ENCODE peak calls at places on chromosome 7, in eight cellular contexts. M, V, N, H, T, Q, I and F are unnamed samples.

GRCh38 chr7:39536926-39537325 is 29.3 kb upstream of the YAE1 start:
- DNase-seq in M (no peak), V (no peak), N (no peak), H (no peak), T (no peak), Q (no peak), I (no peak), F (no peak)

GRCh38 chr7:10934292-10934691 is 39.4 kb upstream of the PHF14 start:
- DNase-seq in M (no peak), V (no peak), N (no peak), H (no peak), T (no peak), Q (no peak), I (no peak), F (no peak)

GRCh38 chr7:88089484-88090050 is 130.3 kb downstream of the SRI start:
- DNase-seq in M (no peak), V (no peak), N (no peak), H (no peak), T (no peak), Q (no peak), I (no peak), F (no peak)

GRCh38 chr7:137804819-137805218 is 42.0 kb downstream of the DGKI start:
- DNase-seq in M (no peak), V (no peak), N (no peak), H (no peak), T (no peak), Q (no peak), I (no peak), F (no peak)

GRCh38 chr7:159153511-159153910 is 8.8 kb upstream of the VIPR2 start:
- DNase-seq in M (no peak), V (no peak), N (no peak), H (no peak), T (no peak), Q (no peak), I (no peak), F (no peak)

GRCh38 chr7:7210475-7211237 is 28.3 kb downstream of the C1GALT1 start:
- DNase-seq in M (no peak), V (no peak), N (no peak), H (no peak), T (no peak), Q (no peak), I (peak; percentile 93), F (no peak)

GRCh38 chr7:101077303-101078086 is 7.8 kb upstream of the TRIM56 start:
- DNase-seq in M (peak; percentile 78), V (no peak), N (peak; percentile 90), H (peak; percentile 88), T (peak; percentile 49), Q (peak; percentile 79), I (peak; percentile 89), F (peak; percentile 85)

GRCh38 chr7:100372256-100372655 is 1.0 kb upstream of the PILRA start:
- DNase-seq in M (no peak), V (no peak), N (no peak), H (no peak), T (no peak), Q (no peak), I (no peak), F (no peak)

GRCh38 chr7:136874393-136875032 is 6.1 kb downstream of the CHRM2 start:
- DNase-seq in M (peak; percentile 21), V (no peak), N (no peak), H (no peak), T (no peak), Q (no peak), I (no peak), F (no peak)

GRCh38 chr7:18861514-18861913 is 255.9 kb downstream of the TWIST1 start:
- DNase-seq in M (no peak), V (no peak), N (no peak), H (no peak), T (peak; percentile 11), Q (no peak), I (no peak), F (no peak)

GRCh38 chr7:27423290-27423689 is 180.7 kb downstream of the EVX1 start:
- DNase-seq in M (no peak), V (no peak), N (peak; percentile 82), H (peak; percentile 57), T (no peak), Q (no peak), I (no peak), F (no peak)

GRCh38 chr7:77903597-77903996 is 105.0 kb downstream of the PHTF2 start:
- DNase-seq in M (peak; percentile 49), V (no peak), N (no peak), H (no peak), T (no peak), Q (no peak), I (no peak), F (no peak)

GRCh38 chr7:28595081-28595480 is 182.8 kb downstream of the CREB5 start:
- DNase-seq in M (no peak), V (no peak), N (no peak), H (no peak), T (no peak), Q (no peak), I (no peak), F (no peak)

GRCh38 chr7:7294914-7295313 is 112.6 kb downstream of the C1GALT1 start:
- DNase-seq in M (no peak), V (no peak), N (no peak), H (no peak), T (no peak), Q (no peak), I (no peak), F (no peak)

GRCh38 chr7:149774237-149775175 is 1.1 kb upstream of the ZNF467 start:
- DNase-seq in M (peak; percentile 11), V (no peak), N (peak; percentile 30), H (no peak), T (no peak), Q (peak; percentile 49), I (no peak), F (no peak)

GRCh38 chr7:56125831-56126230 is 9.6 kb upstream of the NUPR2 start:
- DNase-seq in M (no peak), V (no peak), N (no peak), H (no peak), T (no peak), Q (no peak), I (no peak), F (no peak)

GRCh38 chr7:158779061-158779992 is 50.0 kb downstream of the ESYT2 start:
- DNase-seq in M (no peak), V (no peak), N (peak; percentile 49), H (peak; percentile 77), T (no peak), Q (no peak), I (no peak), F (no peak)

GRCh38 chr7:133723044-133723443 is 404.1 kb upstream of the LRGUK start:
- DNase-seq in M (no peak), V (no peak), N (no peak), H (no peak), T (no peak), Q (no peak), I (no peak), F (no peak)

GRCh38 chr7:133714654-133715053 is 412.5 kb upstream of the LRGUK start:
- DNase-seq in M (no peak), V (no peak), N (no peak), H (no peak), T (no peak), Q (no peak), I (no peak), F (no peak)

GRCh38 chr7:133712544-133712943 is 414.6 kb upstream of the LRGUK start:
- DNase-seq in M (no peak), V (no peak), N (no peak), H (no peak), T (no peak), Q (no peak), I (no peak), F (no peak)

GRCh38 chr7:133718131-133718530 is 409.0 kb upstream of the LRGUK start:
- DNase-seq in M (no peak), V (no peak), N (no peak), H (no peak), T (no peak), Q (no peak), I (no peak), F (no peak)
- TF ChIP-seq POLR2A in M (no peak), V (no peak), N (no peak), H (no peak), T (no peak), Q (no peak), I (no peak), F (no peak)

GRCh38 chr7:152516216-152516615 is 80.4 kb upstream of the KMT2C start:
- DNase-seq in M (no peak), V (no peak), N (no peak), H (no peak), T (no peak), Q (no peak), I (no peak), F (no peak)
- TF ChIP-seq EP300 in M (no peak), V (no peak), N (no peak), H (no peak), T (no peak), Q (no peak), I (no peak), F (no peak)

DNA sequence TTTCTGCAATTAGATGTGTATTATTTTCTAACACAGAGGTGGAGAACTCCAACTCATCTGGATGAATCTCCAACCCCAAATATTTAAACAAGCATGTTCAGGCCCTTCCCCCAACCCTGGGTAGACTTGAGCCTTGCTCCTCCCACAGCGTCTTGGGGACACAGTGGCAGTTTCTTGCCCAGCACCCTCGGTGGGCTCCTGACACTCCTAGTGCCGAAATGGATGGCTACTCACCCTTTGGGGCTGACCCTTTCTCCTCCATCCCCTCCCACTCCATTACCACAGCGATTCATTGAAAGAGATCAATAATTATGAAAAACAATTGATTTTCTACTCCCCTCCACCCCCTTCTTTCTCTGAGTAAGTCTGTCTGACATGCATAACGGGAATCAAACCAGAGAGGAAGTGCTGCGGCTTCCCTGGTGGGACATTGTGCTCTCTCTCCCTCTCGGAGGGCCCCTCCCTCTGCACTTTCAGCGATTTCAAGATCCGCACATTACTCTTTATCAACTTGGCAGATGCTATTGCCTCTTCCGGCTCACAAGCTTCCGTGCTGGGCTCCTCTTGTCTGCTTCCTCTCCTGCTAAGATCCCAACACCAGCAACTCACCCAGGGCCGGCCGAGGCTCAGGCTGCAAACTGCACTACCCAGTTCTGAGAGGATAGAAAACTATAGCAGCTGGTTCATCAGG is 78.9 kb upstream of the PLXNA4 start:
- DNase-seq in M (no peak), V (no peak), N (peak; percentile 50), H (peak; percentile 28), T (no peak), Q (no peak), I (no peak), F (peak; percentile 31)
- TF ChIP-seq POLR2A in M (no peak), V (no peak), N (no peak), H (no peak), T (no peak), Q (no peak), I (no peak), F (no peak)

GRCh38 chr7:22647451-22648257 is 79.3 kb upstream of the IL6 start:
- DNase-seq in M (no peak), V (no peak), N (no peak), H (no peak), T (no peak), Q (no peak), I (no peak), F (no peak)

GRCh38 chr7:22642454-22642853 is 84.5 kb upstream of the IL6 start:
- DNase-seq in M (no peak), V (no peak), N (no peak), H (no peak), T (no peak), Q (no peak), I (no peak), F (no peak)

GRCh38 chr7:22640269-22640668 is 86.7 kb upstream of the IL6 start:
- DNase-seq in M (no peak), V (no peak), N (no peak), H (no peak), T (peak; percentile 60), Q (no peak), I (no peak), F (no peak)

GRCh38 chr7:22649686-22650085 is 77.3 kb upstream of the IL6 start:
- DNase-seq in M (no peak), V (no peak), N (no peak), H (no peak), T (no peak), Q (no peak), I (no peak), F (no peak)

GRCh38 chr7:22645418-22646181 is 81.4 kb upstream of the IL6 start:
- DNase-seq in M (no peak), V (no peak), N (no peak), H (no peak), T (no peak), Q (no peak), I (no peak), F (no peak)
- TF ChIP-seq EP300 in M (no peak), V (no peak), N (no peak), H (no peak), T (no peak), Q (no peak), I (no peak), F (no peak)